ENCODE peak calls at places on chromosomes 3 and 15, in four cellular contexts. C is pancreas, G is GM12878, Y is A549. F is an unnamed sample.

GRCh38 chr3:112132975-112133448 is at the start of gene GCSAM:
- DNase-seq in Y (no peak), C (no peak), G (peak; percentile 100), F (no peak)

GRCh38 chr15:22873204-22873701 is 34.8 kb downstream of the NIPA2 start:
- DNase-seq in Y (no peak), C (no peak), G (no peak), F (peak; percentile 64)

GRCh38 chr3:127286571-127287140 is 1.2 kb downstream of the PRR20G start:
- DNase-seq in G (no peak), Y (no peak), C (no peak), F (no peak)

GRCh38 chr3:65019412-65020093 is 331.8 kb upstream of the ADAMTS9 start:
- DNase-seq in Y (no peak), G (no peak), C (no peak), F (no peak)

GRCh38 chr3:152405915-152406802 is 137.4 kb downstream of the MBNL1 start:
- DNase-seq in C (no peak), G (no peak), Y (no peak), F (peak; percentile 96)

GRCh38 chr3:29412117-29412516 is 131.2 kb downstream of the RBMS3 start:
- DNase-seq in G (peak; percentile 26), Y (no peak), C (no peak), F (no peak)

GRCh38 chr15:92803852-92804609 is 96.1 kb upstream of the CHD2 start:
- DNase-seq in C (no peak), G (peak; percentile 65), Y (peak; percentile 96), F (peak; percentile 100)

GRCh38 chr3:196339044-196339443 is 856 bp upstream of the TM4SF19 start:
- DNase-seq in Y (no peak), C (no peak), G (no peak), F (no peak)

GRCh38 chr3:125382323-125382722 is 7.2 kb upstream of the ZNF148 start:
- DNase-seq in C (no peak), Y (no peak), G (no peak), F (no peak)

GRCh38 chr15:63610209-63610841 is 13.1 kb downstream of the FBXL22 start:
- DNase-seq in C (peak; percentile 47), G (peak; percentile 61), Y (peak; percentile 93), F (peak; percentile 86)

GRCh38 chr3:192133271-192133670 is 594.1 kb downstream of the FGF12 start:
- DNase-seq in G (no peak), C (no peak), Y (no peak), F (no peak)

GRCh38 chr3:85303156-85303555 is 344.4 kb downstream of the CADM2 start:
- DNase-seq in G (no peak), Y (no peak), C (no peak), F (no peak)

GRCh38 chr3:50550079-50550736 is 17.3 kb downstream of the C3orf18 start:
- DNase-seq in Y (peak; percentile 52), G (no peak), C (peak; percentile 59), F (peak; percentile 49)

GRCh38 chr15:47473857-47474256 is 243.4 kb upstream of the SEMA6D start:
- DNase-seq in Y (no peak), C (peak; percentile 63), G (no peak), F (no peak)

GRCh38 chr3:5016218-5017161 is 37.3 kb downstream of the BHLHE40 start:
- DNase-seq in C (no peak), Y (peak; percentile 90), G (no peak), F (peak; percentile 62)

GRCh38 chr3:197454014-197454413 is 101.8 kb downstream of the BDH1 start:
- DNase-seq in G (no peak), Y (no peak), C (no peak), F (peak; percentile 38)

GRCh38 chr3:50218448-50218847 is 13.4 kb downstream of the SLC38A3 start:
- DNase-seq in C (no peak), G (no peak), Y (no peak), F (no peak)

GRCh38 chr3:187778726-187779125 is 33.5 kb upstream of the BCL6 start:
- DNase-seq in G (no peak), Y (no peak), C (no peak), F (no peak)

DNA sequence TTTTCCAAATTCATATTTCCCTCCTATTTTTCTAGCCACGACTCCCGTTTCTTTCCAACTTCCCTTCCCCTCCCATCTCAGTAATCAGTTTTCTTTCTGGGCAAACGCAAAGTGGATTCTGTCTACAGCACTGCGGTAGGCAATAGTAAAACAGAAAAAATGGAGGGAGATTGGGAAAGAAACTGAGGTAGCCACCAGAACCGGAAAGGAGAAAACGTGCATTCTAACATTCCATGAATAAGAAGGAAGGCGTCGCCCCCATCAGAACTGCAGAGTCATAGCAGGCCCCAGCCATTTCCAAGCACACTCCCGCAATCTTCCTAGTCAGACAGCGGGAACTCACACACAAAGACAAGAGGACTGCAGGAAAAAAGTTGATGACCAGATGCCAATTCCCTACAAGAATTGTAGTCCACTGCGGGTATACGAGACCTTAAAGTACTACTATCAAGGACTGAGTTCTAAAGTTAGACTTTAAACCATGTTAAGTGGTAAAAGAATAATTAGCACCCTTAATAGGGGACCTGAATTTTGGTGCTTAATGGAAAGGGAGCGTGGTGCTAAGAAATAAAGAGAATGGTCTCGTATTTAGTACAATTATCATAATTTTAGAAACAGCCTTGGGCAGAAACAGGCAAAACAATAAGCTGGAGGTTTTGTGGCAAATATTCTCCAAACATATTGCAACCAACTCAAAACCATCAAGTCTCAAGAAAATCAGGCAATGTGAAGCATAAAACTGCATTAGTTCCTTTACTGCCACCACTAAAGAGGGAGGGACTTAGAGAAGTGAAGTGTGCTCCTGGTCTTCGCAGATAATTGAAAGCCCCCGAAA is 1.4 kb downstream of the PFN2 start:
- DNase-seq in C (peak; percentile 24), G (no peak), Y (peak; percentile 42), F (peak; percentile 88)
- TF ChIP-seq CTCF in C (no peak), G (no peak), Y (no peak), F (no peak)

GRCh38 chr3:42653303-42653559 is 266 bp upstream of the ZBTB47 start:
- DNase-seq in C (no peak), G (no peak), Y (no peak), F (no peak)
- H3K4me3 ChIP-seq in C (peak overlapping the region; percentile 84), G (peak overlapping the region; percentile 73), Y (peak overlapping the region; percentile 69), F (peak overlapping the region; percentile 92)

DNA sequence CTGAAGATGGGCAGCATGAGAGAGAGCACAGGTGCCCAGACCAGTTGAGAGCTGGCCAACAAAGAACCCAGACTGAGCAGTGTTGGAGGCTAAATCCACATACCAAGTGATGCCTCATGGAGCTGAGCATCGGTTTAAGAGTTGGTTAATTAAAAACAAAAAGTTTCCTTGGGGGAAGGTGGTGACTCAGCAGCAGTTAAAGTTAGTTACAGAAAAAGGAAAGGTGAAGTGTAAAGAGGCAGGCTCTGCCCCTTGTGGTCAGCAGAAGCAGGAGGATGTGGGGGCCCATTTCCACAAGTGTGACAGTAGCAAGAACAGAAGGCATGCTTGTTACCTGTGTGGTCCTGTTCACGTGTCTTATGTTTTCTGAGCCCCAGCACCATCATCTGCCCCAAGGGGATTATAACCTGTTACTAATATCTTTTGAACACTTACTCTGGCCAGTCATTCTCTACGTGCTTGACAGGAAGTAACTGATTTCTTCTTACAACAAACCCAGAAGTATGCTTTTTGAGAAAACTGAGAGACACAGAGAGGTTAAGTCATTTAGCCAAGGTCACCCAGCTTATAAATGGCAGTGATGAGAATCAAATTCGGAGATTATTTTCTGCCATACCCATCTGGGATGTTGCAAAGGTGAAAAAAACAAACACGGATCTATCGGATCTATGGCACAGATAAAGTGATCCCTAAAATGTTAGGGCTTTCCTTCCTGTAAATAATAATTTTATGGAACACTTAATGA is 91.0 kb downstream of the EPHB1 start:
- DNase-seq in C (no peak), Y (no peak), G (peak; percentile 95), F (no peak)
- TF ChIP-seq CTCF in C (no peak), Y (no peak), G (peak; percentile 51), F (no peak)

GRCh38 chr3:105868450-105868744 is 415 bp downstream of the CBLB start:
- DNase-seq in C (peak; percentile 61), G (no peak), Y (peak; percentile 33), F (peak; percentile 65)

GRCh38 chr3:105865016-105865623 is 3.7 kb downstream of the CBLB start:
- DNase-seq in G (no peak), C (no peak), Y (no peak), F (peak; percentile 45)

GRCh38 chr3:105867690-105868449 is 942 bp downstream of the CBLB start:
- DNase-seq in G (no peak), Y (no peak), C (no peak), F (peak; percentile 33)

GRCh38 chr3:105865867-105866350 is 2.9 kb downstream of the CBLB start:
- DNase-seq in G (no peak), Y (no peak), C (no peak), F (no peak)

GRCh38 chr3:105866656-105867653 is 1.9 kb downstream of the CBLB start:
- DNase-seq in G (peak; percentile 80), Y (no peak), C (no peak), F (peak; percentile 68)
- H3K4me3 ChIP-seq in G (peak overlapping the region; percentile 98), Y (peak overlapping the region; percentile 79), C (peak overlapping the region; percentile 84), F (peak overlapping the region; percentile 93)